ENCODE peak calls at places on chromosome 1, in ten cellular contexts. B is fibroblast of pulmonary artery; I is mesothelial cell of epicardium; P is CD4-positive, alpha-beta T cell; E is H9; S is lower leg skin; W is colonic mucosa; G is GM13976; V is BJ; N is OCI-LY7. K is an unnamed sample.

GRCh38 chr1:18045654-18046053 is 61.9 kb upstream of the IGSF21 start:
- DNase-seq in E (no peak), S (no peak), W (no peak), N (no peak), I (no peak), P (no peak), B (no peak), G (no peak), V (no peak), K (no peak)

GRCh38 chr1:178639326-178639725 is 85.7 kb upstream of the RALGPS2 start:
- DNase-seq in P (no peak), S (no peak), B (no peak), N (no peak), I (no peak), E (no peak), V (no peak), W (no peak), G (no peak), K (no peak)

GRCh38 chr1:13749543-13750307 is 49.7 kb downstream of the PRDM2 start:
- DNase-seq in I (peak), P (peak), G (no peak), N (peak), V (no peak), W (no peak), E (no peak), S (peak), B (peak), K (no peak)

GRCh38 chr1:202247837-202248795 is 54.5 kb downstream of the LGR6 start:
- DNase-seq in G (no peak), P (no peak), B (no peak), S (peak), I (no peak), V (no peak), W (no peak), N (peak), E (peak), K (no peak)

GRCh38 chr1:44647896-44648295 is 26.4 kb downstream of the TMEM53 start:
- DNase-seq in W (no peak), I (no peak), V (no peak), P (no peak), E (no peak), S (no peak), G (no peak), N (no peak), B (no peak), K (no peak)

GRCh38 chr1:150513275-150513885 is 2.2 kb upstream of the FALEC start:
- DNase-seq in B (no peak), N (no peak), I (no peak), E (no peak), V (no peak), P (no peak), W (no peak), S (no peak), G (no peak), K (no peak)

GRCh38 chr1:11067716-11068495 is 8.1 kb upstream of the SRM start:
- DNase-seq in N (no peak), P (no peak), I (no peak), E (no peak), V (no peak), W (no peak), B (no peak), S (peak), G (peak), K (no peak)

GRCh38 chr1:156900019-156900718 is 6.7 kb downstream of the PEAR1 start:
- DNase-seq in E (no peak), N (no peak), V (no peak), B (peak), I (no peak), W (no peak), P (no peak), G (no peak), S (no peak), K (no peak)

GRCh38 chr1:246151796-246152434 is 355.2 kb downstream of the SMYD3 start:
- DNase-seq in B (no peak), N (no peak), G (no peak), I (no peak), E (peak), W (no peak), V (no peak), P (no peak), S (no peak), K (no peak)

GRCh38 chr1:1521331-1521730 is 9.4 kb downstream of the ATAD3A start:
- DNase-seq in P (no peak), E (no peak), G (no peak), S (no peak), W (no peak), V (no peak), I (no peak), B (no peak), N (no peak), K (no peak)

GRCh38 chr1:67674260-67675011 is 10.6 kb upstream of the GADD45A start:
- DNase-seq in I (no peak), V (no peak), B (peak), N (peak), W (no peak), E (no peak), P (peak), S (peak), G (no peak), K (no peak)

GRCh38 chr1:175132456-175132855 is 60.1 kb downstream of the KIAA0040 start:
- DNase-seq in I (no peak), N (no peak), B (peak), E (no peak), G (no peak), V (peak), P (no peak), S (no peak), W (no peak), K (no peak)

GRCh38 chr1:44664730-44665370 is 9.4 kb downstream of the TMEM53 start:
- DNase-seq in W (no peak), P (no peak), N (no peak), V (no peak), B (no peak), I (no peak), S (no peak), G (peak), E (no peak), K (peak)

GRCh38 chr1:228411548-228412430 is 4.9 kb downstream of the TRIM17 start:
- DNase-seq in V (no peak), I (no peak), N (no peak), W (no peak), G (no peak), P (no peak), B (no peak), E (no peak), S (no peak), K (no peak)

GRCh38 chr1:248850536-248851251 is 8.2 kb downstream of the ZNF692 start:
- DNase-seq in P (no peak), I (no peak), W (no peak), G (no peak), S (peak), E (no peak), N (no peak), V (no peak), B (no peak), K (no peak)

GRCh38 chr1:7616076-7616833 is 154.8 kb upstream of the VAMP3 start:
- DNase-seq in W (peak), E (peak), B (peak), P (no peak), S (no peak), G (peak), N (peak), I (peak), V (no peak), K (peak)

GRCh38 chr1:67735806-67736627 is 51.0 kb downstream of the GADD45A start:
- DNase-seq in B (peak), W (peak), P (peak), I (no peak), V (peak), S (peak), E (no peak), N (peak), G (peak), K (peak)

GRCh38 chr1:67748630-67749029 is 63.6 kb downstream of the GADD45A start:
- DNase-seq in V (no peak), E (no peak), I (no peak), P (no peak), G (no peak), N (no peak), S (no peak), W (peak), B (peak), K (peak)

GRCh38 chr1:230375795-230376194 is 50.3 kb downstream of the PGBD5 start:
- DNase-seq in G (no peak), S (no peak), I (no peak), P (no peak), B (no peak), E (no peak), W (no peak), N (no peak), V (no peak), K (no peak)

GRCh38 chr1:54413295-54413694 is 7.1 kb upstream of the SSBP3 start:
- DNase-seq in G (no peak), E (no peak), I (no peak), B (peak), W (peak), V (peak), N (peak), P (no peak), S (peak), K (no peak)

GRCh38 chr1:92087542-92087941 is 7.4 kb downstream of the BTBD8 start:
- DNase-seq in V (no peak), N (no peak), W (no peak), I (no peak), B (peak), E (no peak), P (no peak), S (no peak), G (no peak), K (no peak)

GRCh38 chr1:205370780-205371179 is 14.1 kb upstream of the KLHDC8A start:
- DNase-seq in S (no peak), E (no peak), N (no peak), P (no peak), I (no peak), W (no peak), B (no peak), G (no peak), V (no peak), K (no peak)

GRCh38 chr1:147640553-147641165 is 29.7 kb downstream of the ACP6 start:
- DNase-seq in E (peak), N (peak), G (peak), I (peak), V (peak), S (no peak), B (peak), P (peak), W (peak), K (peak)

GRCh38 chr1:200873671-200874397 is 1.1 kb downstream of the GPR25 start:
- DNase-seq in P (no peak), G (peak), N (no peak), E (peak), B (no peak), V (no peak), W (no peak), S (peak), I (no peak), K (peak)

GRCh38 chr1:116763787-116764465 is 9.7 kb downstream of the CD2 start:
- DNase-seq in S (no peak), W (peak), N (peak), P (no peak), G (no peak), E (peak), V (no peak), B (peak), I (no peak), K (no peak)

GRCh38 chr1:18018381-18018780 is 89.2 kb upstream of the IGSF21 start:
- DNase-seq in N (no peak), P (no peak), I (no peak), E (no peak), V (no peak), G (no peak), B (no peak), S (no peak), W (no peak), K (no peak)

GRCh38 chr1:161198877-161199431 is at the start of gene ADAMTS4:
- DNase-seq in S (peak), B (peak), W (peak), N (no peak), P (no peak), V (no peak), I (no peak), G (no peak), E (peak), K (no peak)

GRCh38 chr1:83775977-83776603 is 222.8 kb downstream of the TTLL7 start:
- DNase-seq in V (no peak), S (no peak), W (no peak), G (no peak), E (no peak), B (no peak), N (no peak), I (no peak), P (no peak), K (no peak)

GRCh38 chr1:164605254-164606091 is 46.5 kb downstream of the PBX1 start:
- DNase-seq in G (no peak), S (no peak), P (no peak), I (no peak), W (no peak), N (no peak), B (no peak), V (no peak), E (no peak), K (no peak)

GRCh38 chr1:203439086-203439620 is 36.5 kb upstream of the PRELP start:
- DNase-seq in P (no peak), W (no peak), V (no peak), G (no peak), I (no peak), B (no peak), S (peak), E (no peak), N (no peak), K (no peak)

GRCh38 chr1:203443296-203443695 is 32.3 kb upstream of the PRELP start:
- DNase-seq in E (no peak), W (no peak), I (no peak), S (no peak), P (no peak), N (no peak), V (no peak), G (no peak), B (no peak), K (no peak)

GRCh38 chr1:203442821-203443220 is 32.8 kb upstream of the PRELP start:
- DNase-seq in P (no peak), N (no peak), G (no peak), E (no peak), I (no peak), S (no peak), W (no peak), V (no peak), B (no peak), K (no peak)

GRCh38 chr1:203441811-203442210 is 33.8 kb upstream of the PRELP start:
- DNase-seq in S (no peak), P (no peak), G (no peak), E (no peak), W (no peak), B (no peak), I (no peak), N (no peak), V (no peak), K (no peak)

DNA sequence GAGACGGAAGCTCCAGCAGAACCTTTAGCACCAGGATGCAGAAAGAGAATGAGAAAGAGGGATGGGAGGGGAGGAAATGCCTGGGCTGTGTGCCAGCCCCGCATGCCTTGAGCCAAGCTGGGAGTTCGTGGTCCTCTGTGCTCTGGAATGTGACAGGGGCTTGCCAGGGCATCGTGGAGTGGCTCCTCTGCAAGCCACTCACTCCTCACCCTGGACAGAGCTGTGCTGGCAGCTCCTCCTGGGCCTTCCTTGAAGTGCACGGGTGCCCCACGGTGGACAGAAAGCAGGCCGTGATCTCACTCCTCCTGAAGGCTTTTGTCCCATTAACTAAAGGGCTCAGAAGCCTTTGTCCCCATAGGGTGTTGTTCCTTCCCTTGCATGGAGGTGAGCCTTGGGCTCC is 34.8 kb upstream of the PRELP start:
- DNase-seq in B (peak), W (peak), N (peak), E (peak), P (no peak), I (peak), S (peak), V (no peak), G (peak), K (peak)
- TF ChIP-seq CTCF in B (peak), W (peak), N (peak), E (peak), P (no peak), I (no peak), S (no peak), V (peak), G (peak), K (peak)

GRCh38 chr1:182054698-182055326 is 6.7 kb downstream of the ZNF648 start:
- DNase-seq in I (no peak), V (no peak), G (peak), B (no peak), S (no peak), N (peak), E (no peak), W (peak), P (peak), K (peak)
- TF ChIP-seq CTCF in I (no peak), V (peak), G (peak), B (peak), S (no peak), N (peak), E (peak), W (peak), P (peak), K (peak)

DNA sequence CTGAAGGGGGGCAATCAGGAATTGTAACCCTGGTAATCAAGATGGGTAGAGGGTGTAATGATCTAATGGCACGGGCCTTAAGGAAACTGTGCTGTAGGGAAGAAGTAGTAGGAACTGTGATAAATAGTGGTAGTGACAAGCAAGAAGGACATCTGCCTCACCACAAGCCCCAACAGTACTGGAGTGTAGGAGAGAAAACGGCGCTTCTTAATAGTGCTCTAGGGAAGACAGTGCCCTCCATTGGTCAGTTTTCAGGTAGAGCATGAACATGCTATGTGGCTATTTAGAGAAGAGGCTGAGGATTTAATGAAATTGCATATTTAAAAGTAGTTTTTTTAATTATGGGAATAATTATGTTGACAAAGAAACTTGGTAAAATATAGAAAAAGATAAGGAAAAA is 32.2 kb downstream of the SLC30A7 start:
- DNase-seq in P (no peak), S (no peak), I (no peak), W (no peak), V (no peak), G (no peak), B (peak), N (no peak), E (peak), K (no peak)
- TF ChIP-seq CTCF in P (no peak), S (no peak), I (no peak), W (no peak), V (no peak), G (peak), B (peak), N (peak), E (peak), K (no peak)

GRCh38 chr1:6424000-6424565 is 493 bp upstream of the ESPN start:
- DNase-seq in B (no peak), W (no peak), V (no peak), P (no peak), S (no peak), N (no peak), I (no peak), E (no peak), G (peak), K (no peak)
- TF ChIP-seq CTCF in B (no peak), W (no peak), V (no peak), P (no peak), S (no peak), N (no peak), I (no peak), E (no peak), G (no peak), K (no peak)

DNA sequence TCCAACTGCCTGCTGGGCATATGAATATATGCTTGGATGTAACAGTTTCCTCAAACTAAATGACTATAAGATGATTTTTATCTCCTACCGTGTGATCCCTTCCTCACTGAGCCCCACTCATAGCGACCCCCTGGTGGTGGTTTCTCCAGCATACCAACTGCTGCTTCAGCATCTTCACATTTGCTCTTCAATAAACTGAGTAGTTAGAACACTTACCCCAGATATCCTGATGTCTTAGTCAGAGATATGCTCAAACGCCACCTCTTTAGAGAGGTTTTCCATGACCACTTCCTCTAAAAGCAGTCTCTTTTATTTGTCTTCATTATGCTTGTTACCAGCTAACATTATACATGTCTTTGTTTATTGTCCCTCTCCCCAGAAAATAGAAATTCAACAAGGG is 10.2 kb upstream of the HNRNPR start:
- DNase-seq in N (peak), P (no peak), I (no peak), S (no peak), V (no peak), W (no peak), B (no peak), E (no peak), G (no peak), K (no peak)
- TF ChIP-seq CTCF in N (peak), P (no peak), I (no peak), S (no peak), V (no peak), W (no peak), B (peak), E (no peak), G (no peak), K (no peak)

DNA sequence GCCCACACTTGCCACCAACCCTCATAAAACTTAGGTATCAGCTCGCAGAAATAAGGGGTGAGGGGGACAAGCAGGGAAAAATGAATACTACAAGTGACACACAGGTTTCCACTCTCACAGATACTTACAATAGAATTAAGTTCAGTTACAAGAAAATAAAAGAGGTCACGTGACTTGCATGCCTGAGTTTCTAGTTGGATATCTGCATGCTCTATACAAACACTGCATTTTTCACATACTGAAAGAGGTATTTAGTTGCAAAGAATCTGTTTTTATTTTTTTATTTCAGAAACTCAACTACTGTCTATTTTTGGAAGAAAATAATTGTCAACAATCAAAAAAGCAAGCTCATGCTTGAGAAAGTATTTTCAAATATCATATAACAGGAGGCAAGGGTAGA is 43.5 kb downstream of the DPYD start:
- DNase-seq in I (no peak), P (no peak), W (no peak), G (no peak), B (no peak), V (no peak), N (no peak), S (no peak), E (no peak), K (no peak)
- TF ChIP-seq CTCF in I (no peak), P (no peak), W (no peak), G (no peak), B (no peak), V (no peak), N (no peak), S (no peak), E (no peak), K (no peak)

K was measured in GM10248.